ENCODE peak calls at places on chromosomes 4 and X, in six cellular contexts. Q is left ventricle myocardium inferior, U is HAP-1, Z is K562, B is lower lobe of right lung, M is lung. J is an unnamed sample.

GRCh38 chr4:24642941-24643628 is 58.7 kb upstream of the DHX15 start:
- DNase-seq in Q (no peak), Z (no peak), U (no peak), M (no peak), B (no peak), J (peak; percentile 30)

GRCh38 chrX:24054182-24055042 is at the start of gene EIF2S3:
- DNase-seq in Z (peak; percentile 85), B (peak; percentile 91), U (peak; percentile 96), M (peak; percentile 89), Q (peak; percentile 84), J (peak; percentile 92)

GRCh38 chr4:148054275-148054674 is 322.4 kb downstream of the ARHGAP10 start:
- DNase-seq in B (no peak), M (no peak), Z (no peak), U (no peak), Q (no peak), J (no peak)

GRCh38 chrX:38166478-38167083 is 54.1 kb downstream of the SRPX start:
- DNase-seq in M (no peak), Z (peak; percentile 10), B (no peak), U (no peak), Q (no peak), J (peak; percentile 16)

GRCh38 chr4:55008166-55009056 is 117.0 kb downstream of the KDR start:
- DNase-seq in Z (peak; percentile 68), U (no peak), M (no peak), B (no peak), Q (no peak), J (no peak)

GRCh38 chrX:129980043-129980442 is 2.4 kb upstream of the BCORL1 start:
- DNase-seq in Q (no peak), M (no peak), B (peak; percentile 53), U (no peak), Z (no peak), J (peak; percentile 38)

GRCh38 chr4:122845066-122845465 is 18.4 kb downstream of the FGF2 start:
- DNase-seq in B (no peak), Z (no peak), M (no peak), U (no peak), Q (no peak), J (no peak)

GRCh38 chr4:106868381-106869035 is 167.6 kb downstream of the DKK2 start:
- DNase-seq in B (no peak), Z (no peak), U (no peak), M (no peak), Q (no peak), J (no peak)

GRCh38 chr4:13284932-13285331 is 199.2 kb downstream of the RAB28 start:
- DNase-seq in B (no peak), M (no peak), U (no peak), Q (no peak), Z (no peak), J (no peak)

GRCh38 chr4:153468587-153468986 is 2.4 kb downstream of the TMEM131L start:
- DNase-seq in M (no peak), U (no peak), B (no peak), Q (no peak), Z (no peak), J (no peak)
- H3K4me1 ChIP-seq in M (peaks cover 3% of the 10 kb centered on the region), U (peaks cover 26% of the 10 kb centered on the region), B (peaks cover 50% of the 10 kb centered on the region), Q (peaks cover 68% of the 10 kb centered on the region), Z (peaks cover 37% of the 10 kb centered on the region), J (peaks cover 70% of the 10 kb centered on the region)

DNA sequence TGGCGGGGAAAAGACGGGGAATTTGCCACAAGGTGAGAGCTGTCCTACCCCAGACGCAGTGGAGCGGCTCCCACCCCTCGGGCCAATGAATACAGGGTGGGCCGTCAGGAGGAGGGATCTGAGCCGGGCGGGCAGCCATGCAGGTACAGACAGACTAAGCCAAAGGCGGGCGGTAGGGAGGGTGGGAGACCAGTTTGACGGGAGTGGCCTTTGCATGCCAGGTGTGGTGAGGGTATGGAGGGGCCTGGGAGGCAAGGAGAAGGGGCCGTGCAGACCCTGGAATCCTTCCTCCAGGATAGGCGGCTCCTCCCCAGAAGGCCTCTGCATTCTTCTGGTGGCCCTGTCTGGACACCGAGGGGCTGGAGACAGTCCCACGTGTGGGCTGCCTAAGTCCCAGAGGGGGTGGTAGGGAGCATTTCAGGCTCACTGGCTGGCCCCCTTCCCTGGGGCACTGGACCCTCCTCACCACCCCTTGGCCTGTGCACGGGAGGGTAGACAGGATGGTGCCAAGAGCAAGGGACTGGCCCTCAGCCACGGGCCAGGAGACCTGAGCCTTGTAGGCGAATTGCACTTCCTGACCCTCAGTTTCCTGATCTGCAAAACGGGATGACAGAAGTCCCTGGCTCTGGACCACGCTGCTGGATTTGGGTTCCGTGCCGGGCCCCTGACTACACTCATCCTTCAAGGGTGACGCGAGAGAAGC is 2.8 kb downstream of the SH3BP2 start:
- DNase-seq in U (no peak), Q (no peak), B (peak; percentile 51), Z (no peak), M (no peak), J (peak; percentile 17)
- H3K4me1 ChIP-seq in U (peaks cover 5% of the 10 kb centered on the region), Q (peaks cover 96% of the 10 kb centered on the region), B (peaks cover 91% of the 10 kb centered on the region), Z (peaks cover 19% of the 10 kb centered on the region), M (peaks cover 20% of the 10 kb centered on the region), J (peaks cover 93% of the 10 kb centered on the region)

GRCh38 chr4:57425610-57426009 is 315.4 kb upstream of the IGFBP7 start:
- DNase-seq in M (no peak), Z (no peak), U (no peak), B (no peak), Q (no peak), J (no peak)
- H3K4me1 ChIP-seq in M (no peaks in the 10 kb centered on the region), Z (no peaks in the 10 kb centered on the region), U (no peaks in the 10 kb centered on the region), B (no peaks in the 10 kb centered on the region), Q (peaks cover 3% of the 10 kb centered on the region), J (peaks cover 6% of the 10 kb centered on the region)

DNA sequence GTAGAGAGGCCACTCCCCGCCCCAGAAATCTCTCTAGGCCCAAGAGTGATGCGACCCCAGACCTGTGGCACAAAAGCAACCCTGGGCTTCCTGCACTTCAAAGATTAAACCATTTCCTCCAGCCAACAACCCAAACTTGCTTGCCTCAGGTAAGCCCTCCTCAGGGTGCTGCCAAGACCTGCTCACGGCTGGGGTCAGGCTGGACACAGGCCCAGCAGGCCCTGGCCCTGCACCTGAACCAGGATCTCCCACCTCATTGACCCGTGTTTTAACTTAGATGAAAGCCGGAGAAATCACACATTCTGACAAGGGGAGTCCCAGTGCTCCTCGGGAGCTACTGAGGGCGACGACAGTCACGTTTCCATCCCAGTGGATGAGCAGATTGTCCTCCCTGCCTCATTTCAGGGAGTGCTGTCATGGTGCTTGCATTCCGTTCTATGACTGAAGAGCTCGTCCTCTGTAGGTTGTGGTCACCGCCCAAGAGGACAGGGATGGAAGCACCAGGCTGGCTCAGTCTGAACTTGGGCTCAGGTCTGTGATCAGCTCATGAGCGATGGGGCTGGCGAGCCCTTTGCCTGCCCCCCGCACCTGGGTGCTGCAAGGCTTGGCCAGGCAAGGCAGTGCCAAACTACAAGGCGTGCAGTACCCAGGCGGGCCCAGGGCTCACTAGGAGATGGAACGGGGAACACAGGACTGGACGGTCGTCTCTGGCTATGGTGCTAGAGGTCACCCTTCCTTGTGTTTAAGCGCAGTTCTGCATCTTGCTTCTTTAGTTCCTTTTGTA is 25.9 kb downstream of the WDR1 start:
- DNase-seq in U (no peak), Z (no peak), B (peak; percentile 39), Q (peak; percentile 11), M (no peak), J (no peak)
- H3K4me1 ChIP-seq in U (no peaks in the 10 kb centered on the region), Z (no peaks in the 10 kb centered on the region), B (peaks cover 45% of the 10 kb centered on the region), Q (peaks cover 95% of the 10 kb centered on the region), M (peaks cover 16% of the 10 kb centered on the region), J (peaks cover 22% of the 10 kb centered on the region)

DNA sequence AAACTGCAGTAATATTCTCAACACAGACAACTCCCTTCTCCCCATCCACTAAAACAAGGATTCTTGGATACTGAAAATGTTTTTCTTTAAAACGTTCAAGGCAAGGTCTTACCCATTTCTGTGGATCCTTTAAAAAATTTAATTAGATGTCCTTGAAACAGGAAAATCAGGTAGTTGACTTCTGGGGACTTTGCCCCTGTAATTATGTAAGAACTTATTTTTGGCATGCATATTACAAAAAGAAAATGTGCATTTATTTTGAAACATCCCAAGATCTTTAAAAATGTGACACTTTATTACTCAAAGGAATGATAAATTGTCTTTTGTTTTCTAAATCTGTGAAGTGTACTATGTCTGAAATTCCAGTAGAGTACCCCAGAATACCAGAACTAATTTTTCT is 25.8 kb downstream of the GUCY1B1 start:
- DNase-seq in M (no peak), Q (no peak), U (no peak), B (no peak), Z (no peak), J (no peak)
- H3K4me1 ChIP-seq in M (peaks cover 3% of the 10 kb centered on the region), Q (peaks cover 70% of the 10 kb centered on the region), U (no peaks in the 10 kb centered on the region), B (peaks cover 10% of the 10 kb centered on the region), Z (no peaks in the 10 kb centered on the region), J (peaks cover 13% of the 10 kb centered on the region)

DNA sequence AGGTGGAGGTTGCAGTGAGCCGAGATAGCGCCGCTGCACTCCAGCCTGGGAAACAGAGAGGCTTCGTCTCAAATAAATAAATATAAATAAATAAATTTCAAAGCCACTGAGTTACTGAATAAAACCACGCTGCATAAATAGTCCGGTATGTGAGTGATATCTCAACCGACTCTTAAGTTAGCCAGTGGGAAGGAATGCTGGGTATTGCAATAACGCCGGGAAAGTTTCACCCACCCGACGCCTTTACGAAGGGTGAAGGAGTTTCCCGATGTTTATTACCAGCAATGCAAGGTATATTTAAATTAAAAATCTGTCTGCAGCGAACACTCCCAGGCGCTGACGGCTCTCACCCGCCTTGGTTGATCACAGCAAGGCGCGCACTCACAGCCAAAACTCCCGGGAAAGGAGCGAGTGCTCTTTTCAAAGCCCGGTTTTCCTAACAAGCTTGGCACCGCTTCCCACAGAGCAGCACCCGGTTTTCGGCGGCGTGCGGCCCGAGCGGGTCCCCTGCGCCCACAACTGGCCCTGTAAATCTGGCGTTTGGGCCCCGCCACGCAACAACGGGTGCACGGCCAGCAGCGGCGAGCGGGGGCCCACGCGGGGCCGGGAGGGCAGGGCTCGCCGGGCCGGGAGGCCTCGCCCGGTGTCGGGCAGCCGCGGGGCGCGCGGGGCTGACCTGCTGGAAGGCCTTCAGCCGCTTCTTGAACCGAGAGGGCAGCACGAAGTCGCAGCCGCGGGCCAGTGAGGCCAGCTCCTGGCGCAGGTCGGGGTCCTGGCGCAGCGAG is 13.7 kb downstream of the PPP2R3B start:
- DNase-seq in Q (no peak), U (no peak), M (no peak), Z (no peak), B (no peak), J (no peak)
- H3K4me1 ChIP-seq in Q (peaks cover 34% of the 10 kb centered on the region), U (no peaks in the 10 kb centered on the region), M (no peaks in the 10 kb centered on the region), Z (peaks cover 3% of the 10 kb centered on the region), B (peaks cover 18% of the 10 kb centered on the region), J (peaks cover 19% of the 10 kb centered on the region)

GRCh38 chr4:80305466-80305865 is 30.1 kb upstream of the CFAP299 start:
- DNase-seq in M (no peak), U (no peak), Q (no peak), Z (no peak), B (no peak), J (no peak)
- H3K4me1 ChIP-seq in M (no peaks in the 10 kb centered on the region), U (peaks cover 23% of the 10 kb centered on the region), Q (no peaks in the 10 kb centered on the region), Z (no peaks in the 10 kb centered on the region), B (no peaks in the 10 kb centered on the region), J (no peaks in the 10 kb centered on the region)

J was measured in body of pancreas.